ENCODE peak calls at places on chromosomes 1 and 21, in five cellular contexts. U is hepatocyte, N is iPS-NIHi11, R is OCI-LY7, X is globus pallidus. G is an unnamed sample.

GRCh38 chr1:228100822-228101613 is 2.1 kb downstream of the C1orf35 start:
- DNase-seq in U (no peak), N (no peak), R (no peak), X (no peak), G (no peak)

GRCh38 chr1:24536391-24536840 is 19.5 kb upstream of the NCMAP start:
- DNase-seq in U (no peak), N (no peak), R (peak), X (no peak), G (peak)

GRCh38 chr1:205064741-205065316 is 19.4 kb downstream of the TMEM81 start:
- DNase-seq in U (no peak), N (no peak), R (no peak), X (no peak), G (no peak)

GRCh38 chr1:230807551-230808267 is 60.5 kb downstream of the CAPN9 start:
- DNase-seq in U (no peak), N (no peak), R (no peak), X (peak), G (no peak)

GRCh38 chr1:229623225-229623624 is 2.7 kb downstream of the TAF5L start:
- DNase-seq in U (no peak), N (no peak), R (no peak), X (no peak), G (no peak)

GRCh38 chr1:22662318-22662717 is 9.3 kb downstream of the C1QB start:
- DNase-seq in U (no peak), N (peak), R (peak), X (peak), G (no peak)

GRCh38 chr1:185816460-185816859 is 82.3 kb downstream of the HMCN1 start:
- DNase-seq in U (no peak), N (no peak), R (no peak), X (no peak), G (no peak)

GRCh38 chr1:86137458-86137857 is 19.1 kb downstream of the COL24A1 start:
- DNase-seq in U (no peak), N (no peak), R (no peak), X (no peak), G (no peak)

GRCh38 chr1:159879977-159880376 is 17.5 kb upstream of the VSIG8 start:
- DNase-seq in U (no peak), N (no peak), R (no peak), X (no peak), G (no peak)

GRCh38 chr21:35249636-35250035 is 200.5 kb upstream of the RUNX1 start:
- DNase-seq in U (no peak), N (no peak), R (no peak), X (no peak), G (no peak)

GRCh38 chr1:107389410-107390075 is 248.7 kb downstream of the NTNG1 start:
- DNase-seq in U (no peak), N (no peak), R (peak), X (no peak), G (peak)

GRCh38 chr1:33454646-33455282 is 17.7 kb upstream of the ZSCAN20 start:
- DNase-seq in U (no peak), N (no peak), R (no peak), X (no peak), G (no peak)

GRCh38 chr1:170545476-170545875 is 13.5 kb downstream of the GORAB start:
- DNase-seq in U (no peak), N (no peak), R (no peak), X (no peak), G (no peak)

GRCh38 chr1:83763281-83764095 is 235.4 kb downstream of the TTLL7 start:
- DNase-seq in U (no peak), N (no peak), R (peak), X (no peak), G (no peak)

GRCh38 chr1:182173791-182174190 is 112.3 kb upstream of the ZNF648 start:
- DNase-seq in U (no peak), N (no peak), R (no peak), X (no peak), G (no peak)

GRCh38 chr1:179742717-179743678 is at the start of gene FAM163A:
- DNase-seq in U (peak), N (peak), R (no peak), X (no peak), G (peak)

GRCh38 chr21:45582128-45582527 is 39.9 kb upstream of the SLC19A1 start:
- DNase-seq in U (no peak), N (no peak), R (no peak), X (no peak), G (no peak)

GRCh38 chr1:9281907-9282306 is 10.8 kb upstream of the SPSB1 start:
- DNase-seq in U (peak), N (no peak), R (no peak), X (no peak), G (no peak)